ENCODE peak calls at places on chromosomes 7 and 10, in four cellular contexts. One of them, this sample, is unnamed.

GRCh38 chr10:100894589-100895294 is 18.0 kb upstream of the SLF2 start:
- DNase-seq in A549: no peak
- DNase-seq in tibial nerve: no peak
- DNase-seq in SK-N-SH: no peak
- DNase-seq in this sample: no peak

GRCh38 chr7:32077806-32078205 is 7.6 kb upstream of the PDE1C start:
- DNase-seq in tibial nerve: no peak
- DNase-seq in SK-N-SH: no peak
- DNase-seq in A549: no peak
- DNase-seq in this sample: no peak

GRCh38 chr7:154451480-154452457 is 399.6 kb downstream of the DPP6 start:
- DNase-seq in tibial nerve: no peak
- DNase-seq in SK-N-SH: no peak
- DNase-seq in A549: no peak
- DNase-seq in this sample: no peak

GRCh38 chr7:106639476-106640334 is 21.3 kb downstream of the CCDC71L start:
- DNase-seq in A549: no peak
- DNase-seq in tibial nerve: no peak
- DNase-seq in SK-N-SH: no peak
- DNase-seq in this sample: no peak

GRCh38 chr7:117068511-117069155 is 115.3 kb downstream of the ST7 start:
- DNase-seq in A549: no peak
- DNase-seq in SK-N-SH: peak; percentile 33
- DNase-seq in tibial nerve: no peak
- DNase-seq in this sample: no peak

GRCh38 chr7:67392596-67393438 is 396.2 kb downstream of the TYW1 start:
- DNase-seq in tibial nerve: no peak
- DNase-seq in A549: no peak
- DNase-seq in SK-N-SH: no peak
- DNase-seq in this sample: no peak

GRCh38 chr10:13614530-13615332 is 28.0 kb downstream of the PRPF18 start:
- DNase-seq in A549: peak; percentile 20
- DNase-seq in SK-N-SH: peak; percentile 53
- DNase-seq in tibial nerve: no peak
- DNase-seq in this sample: no peak

GRCh38 chr7:50182734-50183133 is 89.7 kb upstream of the ZPBP start:
- DNase-seq in A549: no peak
- DNase-seq in tibial nerve: peak; percentile 10
- DNase-seq in SK-N-SH: no peak
- DNase-seq in this sample: no peak

GRCh38 chr10:78933828-78934227 is 134.9 kb upstream of the ZMIZ1 start:
- DNase-seq in A549: no peak
- DNase-seq in tibial nerve: no peak
- DNase-seq in SK-N-SH: no peak
- DNase-seq in this sample: no peak

GRCh38 chr10:32239770-32240169 is 107.2 kb downstream of the EPC1 start:
- DNase-seq in A549: no peak
- DNase-seq in SK-N-SH: no peak
- DNase-seq in tibial nerve: no peak
- DNase-seq in this sample: no peak

GRCh38 chr7:125136341-125136740 is 206.7 kb upstream of the POT1 start:
- DNase-seq in tibial nerve: no peak
- DNase-seq in A549: no peak
- DNase-seq in SK-N-SH: no peak
- DNase-seq in this sample: no peak

GRCh38 chr7:121331574-121331973 is 2.8 kb downstream of the WNT16 start:
- DNase-seq in tibial nerve: no peak
- DNase-seq in SK-N-SH: no peak
- DNase-seq in A549: no peak
- DNase-seq in this sample: no peak

GRCh38 chr10:11223507-11224157 is 206.0 kb downstream of the CELF2 start:
- DNase-seq in SK-N-SH: no peak
- DNase-seq in A549: no peak
- DNase-seq in tibial nerve: no peak
- DNase-seq in this sample: no peak

DNA sequence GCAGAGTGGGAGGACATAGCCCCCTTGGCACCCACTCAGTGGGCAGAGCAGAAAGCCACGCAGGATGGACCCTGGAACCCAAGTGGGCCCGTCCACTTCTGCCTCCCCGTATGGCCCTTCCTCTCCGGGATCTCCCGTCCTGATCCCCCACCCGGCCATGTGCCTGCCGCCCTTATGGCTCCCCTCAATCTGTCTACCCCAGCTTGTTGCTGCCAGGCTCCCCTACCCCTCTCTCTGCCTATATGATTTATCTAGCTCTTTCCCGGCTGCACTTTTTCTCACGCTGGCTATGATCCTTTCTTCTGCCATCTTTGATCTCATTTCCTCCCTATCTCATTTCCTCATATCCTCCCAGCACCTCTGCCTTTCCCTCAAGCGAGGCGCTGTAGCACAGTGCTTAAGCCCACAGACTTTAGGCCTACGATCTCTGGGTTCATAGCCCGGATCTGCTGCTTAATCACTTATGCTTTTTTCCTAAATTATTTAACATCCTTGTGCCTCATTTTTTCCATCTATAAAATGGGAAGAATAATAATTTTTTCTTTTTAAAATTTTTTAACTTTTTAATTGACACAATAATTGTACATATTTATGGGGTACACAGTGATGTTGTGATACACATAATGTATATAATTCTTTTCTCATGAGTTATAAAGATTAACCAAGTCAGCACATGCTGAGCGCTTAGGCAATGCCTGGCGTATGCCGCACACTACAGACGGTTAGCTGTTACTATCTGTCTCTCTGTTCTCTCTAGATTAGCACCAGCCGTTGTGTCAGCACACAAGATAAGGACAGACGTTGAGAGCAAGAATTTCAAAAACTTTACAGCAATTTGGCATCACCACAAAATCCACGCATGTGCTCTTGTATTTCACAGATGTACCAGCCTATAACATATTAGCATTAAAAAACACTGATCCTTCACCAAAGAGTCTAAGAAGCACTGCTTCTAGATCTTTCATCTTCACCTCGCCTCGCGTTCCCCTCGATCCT is 18.1 kb downstream of the KCNH2 start:
- DNase-seq in tibial nerve: no peak
- DNase-seq in SK-N-SH: no peak
- DNase-seq in A549: no peak
- DNase-seq in this sample: no peak
- TF ChIP-seq CTCF in tibial nerve: no peak
- TF ChIP-seq CTCF in SK-N-SH: no peak
- TF ChIP-seq CTCF in A549: no peak
- TF ChIP-seq CTCF in this sample: no peak

DNA sequence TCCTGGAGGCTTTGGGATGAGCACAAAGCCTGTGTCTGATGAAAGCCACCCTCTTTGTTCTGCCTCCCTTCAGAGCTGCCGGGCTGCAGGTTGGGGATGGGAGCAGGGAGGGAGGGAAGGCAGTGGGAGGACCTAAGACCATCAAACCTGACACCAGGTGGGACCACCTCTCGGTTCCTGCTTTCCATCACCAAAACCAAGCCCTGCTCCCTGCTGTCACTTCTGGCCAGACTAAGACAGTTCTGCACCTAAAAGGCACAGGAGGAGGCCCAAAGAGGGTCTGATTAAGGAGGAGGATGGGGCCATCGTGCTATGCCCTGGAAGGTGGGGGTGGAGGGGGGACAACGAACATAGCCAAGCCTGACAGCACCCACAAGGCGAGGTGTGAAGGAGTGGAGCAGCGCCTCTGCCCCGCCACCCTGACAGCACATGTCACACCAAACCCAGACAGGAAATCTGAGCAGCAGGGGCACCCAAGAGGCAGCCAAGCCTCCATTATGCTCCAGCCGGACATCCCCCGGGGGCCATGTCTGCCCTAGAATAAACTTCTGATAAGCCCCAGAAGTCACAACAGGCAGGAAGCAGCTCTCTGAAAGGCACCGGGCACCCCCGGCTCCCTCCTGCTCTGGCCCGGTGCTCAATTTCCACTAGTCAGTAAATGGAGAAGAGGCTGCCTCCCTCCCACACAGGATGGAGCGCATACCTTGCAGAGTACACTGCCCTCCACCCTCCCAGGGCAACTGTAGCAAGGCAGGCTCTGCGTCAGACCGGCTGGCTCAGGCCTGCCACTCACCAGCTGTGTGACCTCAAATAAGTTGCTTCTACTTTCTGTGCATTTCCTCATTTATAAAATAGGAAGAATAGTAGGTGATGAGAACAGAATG is 48.9 kb downstream of the DLG5 start:
- DNase-seq in SK-N-SH: peak; percentile 80
- DNase-seq in A549: no peak
- DNase-seq in tibial nerve: no peak
- DNase-seq in this sample: peak; percentile 39
- TF ChIP-seq EP300 in SK-N-SH: peak; percentile 87
- TF ChIP-seq EP300 in A549: no peak
- TF ChIP-seq EP300 in tibial nerve: no peak
- TF ChIP-seq EP300 in this sample: no peak

GRCh38 chr10:95250856-95251255 is 39.9 kb downstream of the PDLIM1 start:
- DNase-seq in A549: no peak
- DNase-seq in tibial nerve: no peak
- DNase-seq in SK-N-SH: no peak
- DNase-seq in this sample: no peak

GRCh38 chr10:95256268-95256667 is 34.5 kb downstream of the PDLIM1 start:
- DNase-seq in SK-N-SH: no peak
- DNase-seq in A549: no peak
- DNase-seq in tibial nerve: no peak
- DNase-seq in this sample: no peak

GRCh38 chr10:95253007-95253406 is 37.8 kb downstream of the PDLIM1 start:
- DNase-seq in SK-N-SH: no peak
- DNase-seq in tibial nerve: no peak
- DNase-seq in A549: no peak
- DNase-seq in this sample: no peak

GRCh38 chr10:95257849-95258248 is 33.0 kb downstream of the PDLIM1 start:
- DNase-seq in SK-N-SH: no peak
- DNase-seq in tibial nerve: no peak
- DNase-seq in A549: no peak
- DNase-seq in this sample: no peak

DNA sequence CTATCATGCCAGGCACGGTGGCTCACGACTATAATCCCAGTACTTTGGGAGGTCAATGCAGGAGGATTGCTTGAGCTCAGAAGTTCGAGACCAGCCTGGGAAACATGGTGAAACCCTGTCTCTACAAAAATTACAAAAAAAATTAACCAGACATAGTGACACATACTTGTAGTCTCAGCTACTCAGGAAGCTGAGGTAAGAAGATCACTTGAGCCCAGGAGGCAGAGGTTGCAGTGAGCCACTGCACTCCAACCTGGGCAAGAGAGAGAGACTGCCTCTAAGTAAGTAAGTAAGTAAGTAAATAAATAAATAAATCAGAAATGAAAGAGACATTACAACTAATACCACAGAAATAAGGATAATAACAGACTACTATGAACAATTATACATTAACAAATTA is 36.2 kb downstream of the PDLIM1 start:
- DNase-seq in A549: no peak
- DNase-seq in SK-N-SH: no peak
- DNase-seq in tibial nerve: no peak
- DNase-seq in this sample: no peak
- H3K27ac ChIP-seq in A549: no peak overlapping the region
- H3K27ac ChIP-seq in SK-N-SH: no peak overlapping the region
- H3K27ac ChIP-seq in tibial nerve: no peak overlapping the region
- H3K27ac ChIP-seq in this sample: peak overlapping the region; percentile 52

DNA sequence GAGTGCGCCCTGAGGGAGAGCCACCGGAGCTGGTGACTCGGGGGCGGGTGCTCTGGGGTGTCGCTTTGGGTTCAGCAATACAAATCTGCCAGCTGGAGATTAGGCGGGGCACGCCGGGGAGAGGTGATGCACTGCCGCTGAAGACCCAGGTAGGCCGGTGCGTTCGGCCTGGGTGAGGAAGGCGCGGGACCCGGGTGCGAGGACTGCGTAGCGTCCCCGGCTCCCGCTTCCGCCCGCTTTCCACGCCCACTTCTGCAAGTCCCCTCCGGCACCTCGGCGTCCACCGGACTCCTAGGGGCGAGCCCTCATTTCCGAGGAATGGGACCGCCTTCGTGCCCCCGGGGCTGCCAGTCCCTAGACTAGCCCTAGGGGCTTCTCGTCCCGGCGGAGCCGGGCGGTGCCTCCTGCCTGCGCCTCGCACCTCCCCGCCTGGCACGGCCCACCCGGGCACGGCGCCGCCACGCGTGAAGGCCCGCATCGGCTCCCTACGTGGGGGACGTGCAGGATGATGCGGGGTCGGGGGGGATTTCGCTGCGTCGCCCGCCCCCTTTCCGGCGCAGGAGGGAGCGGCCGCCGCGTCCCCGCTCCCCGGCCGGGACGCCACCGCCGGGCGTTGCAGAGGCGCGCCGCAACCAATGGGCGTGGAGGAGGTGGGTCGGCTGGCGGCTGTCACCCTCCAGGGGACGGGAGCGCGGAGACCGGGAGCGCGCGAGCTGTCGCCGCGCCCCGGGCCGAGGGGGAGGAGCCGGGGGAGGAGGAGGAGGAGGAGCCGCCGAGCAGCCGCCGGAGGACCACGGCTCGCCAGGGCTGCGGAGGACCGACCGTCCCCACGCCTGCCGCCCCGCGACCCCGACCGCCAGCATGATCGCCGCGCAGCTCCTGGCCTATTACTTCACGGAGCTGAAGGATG is 40.0 kb downstream of the HK1 start:
- DNase-seq in SK-N-SH: peak; percentile 99
- DNase-seq in A549: peak; percentile 83
- DNase-seq in tibial nerve: peak; percentile 70
- DNase-seq in this sample: peak; percentile 94
- TF ChIP-seq CTCF in SK-N-SH: no peak
- TF ChIP-seq CTCF in A549: no peak
- TF ChIP-seq CTCF in tibial nerve: no peak
- TF ChIP-seq CTCF in this sample: no peak

DNA sequence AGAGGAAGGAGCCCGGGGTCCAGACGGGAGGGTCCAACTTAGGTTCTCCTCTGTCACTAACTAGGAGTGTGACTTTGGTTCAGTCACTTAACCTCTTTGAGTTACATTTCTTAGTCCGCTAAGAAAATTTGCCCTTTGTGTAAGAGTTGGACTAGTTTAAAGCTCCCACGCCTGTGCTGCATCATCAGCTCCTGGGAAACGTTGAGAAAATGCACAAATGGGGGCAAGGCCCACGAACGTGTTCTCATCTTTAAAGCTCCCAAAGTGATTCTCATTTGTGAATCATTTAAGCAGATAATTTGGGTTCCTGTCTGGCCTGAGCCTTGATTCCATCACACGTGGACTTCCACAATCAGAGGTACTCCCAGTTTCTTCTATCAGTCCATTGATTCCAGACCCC is 6.3 kb downstream of the ZNF467 start:
- DNase-seq in tibial nerve: no peak
- DNase-seq in A549: no peak
- DNase-seq in SK-N-SH: no peak
- DNase-seq in this sample: no peak
- TF ChIP-seq EP300 in tibial nerve: no peak
- TF ChIP-seq EP300 in A549: no peak
- TF ChIP-seq EP300 in SK-N-SH: no peak
- TF ChIP-seq EP300 in this sample: no peak